ENCODE peak calls at places on chromosomes 12 and 14, in four cellular contexts. F is HepG2, V is K562, D is GM12878. P is an unnamed sample.

GRCh38 chr12:117680311-117680710 is 288.5 kb downstream of the KSR2 start:
- DNase-seq in D (no peak), V (no peak), F (no peak), P (no peak)

GRCh38 chr14:73795466-73795865 is 56.2 kb upstream of the PTGR2 start:
- DNase-seq in V (no peak), F (no peak), D (no peak), P (no peak)

GRCh38 chr12:120015313-120015712 is 26.3 kb downstream of the BICDL1 start:
- DNase-seq in V (no peak), F (no peak), D (peak; percentile 35), P (no peak)

GRCh38 chr14:74841230-74842207 is 34.4 kb downstream of the PROX2 start:
- DNase-seq in V (no peak), F (no peak), D (peak; percentile 77), P (no peak)

GRCh38 chr14:101188571-101188915 is 285.0 kb upstream of the RTL1 start:
- DNase-seq in V (no peak), F (no peak), D (no peak), P (no peak)

GRCh38 chr14:88346048-88346639 is 23.1 kb upstream of the KCNK10 start:
- DNase-seq in V (no peak), F (peak; percentile 71), D (no peak), P (no peak)

GRCh38 chr14:93090826-93091583 is 24.7 kb downstream of the ITPK1 start:
- DNase-seq in V (no peak), F (no peak), D (no peak), P (no peak)

GRCh38 chr12:75944097-75944904 is 87.3 kb downstream of the PHLDA1 start:
- DNase-seq in F (peak; percentile 97), D (peak; percentile 54), V (no peak), P (no peak)

GRCh38 chr12:2773199-2773875 is 21.4 kb upstream of the FKBP4 start:
- DNase-seq in D (no peak), V (no peak), F (no peak), P (no peak)

GRCh38 chr12:123937707-123938600 is 34.7 kb downstream of the CCDC92 start:
- DNase-seq in F (no peak), D (no peak), V (no peak), P (no peak)

GRCh38 chr12:49533331-49533730 is 5.5 kb upstream of the KCNH3 start:
- DNase-seq in V (no peak), F (no peak), D (no peak), P (no peak)

GRCh38 chr12:45215419-45216296 is at the start of gene ANO6:
- DNase-seq in V (peak; percentile 84), F (peak; percentile 85), D (peak; percentile 76), P (peak; percentile 84)

GRCh38 chr14:35515916-35516315 is 18.0 kb upstream of the INSM2 start:
- DNase-seq in F (no peak), V (no peak), D (no peak), P (no peak)

GRCh38 chr12:98418357-98419075 is 96.9 kb upstream of the TMPO start:
- DNase-seq in D (no peak), F (no peak), V (peak; percentile 37), P (no peak)

GRCh38 chr14:70663707-70664179 is 22.0 kb downstream of the TTC9 start:
- DNase-seq in V (no peak), D (peak; percentile 90), F (no peak), P (no peak)

GRCh38 chr14:52175982-52176502 is 91.5 kb upstream of the PTGDR start:
- DNase-seq in D (peak; percentile 23), F (no peak), V (no peak), P (no peak)

GRCh38 chr14:101877766-101878165 is 86.6 kb upstream of the DYNC1H1 start:
- DNase-seq in D (no peak), F (no peak), V (no peak), P (no peak)

GRCh38 chr14:95979339-95980042 is 59.7 kb upstream of the C14orf132 start:
- DNase-seq in F (no peak), D (no peak), V (no peak), P (no peak)

GRCh38 chr12:67916266-67916970 is 72.8 kb upstream of the IFNG-AS1 start:
- DNase-seq in F (no peak), V (no peak), D (no peak), P (no peak)

GRCh38 chr12:12636641-12637040 is 25.0 kb downstream of the CREBL2 start:
- DNase-seq in D (no peak), F (no peak), V (no peak), P (no peak)

GRCh38 chr12:106280101-106280500 is 22.4 kb upstream of the TCP11L2 start:
- DNase-seq in D (no peak), V (no peak), F (no peak), P (no peak)

GRCh38 chr14:26866741-26867140 is 268.9 kb upstream of the NOVA1 start:
- DNase-seq in V (no peak), D (no peak), F (no peak), P (no peak)

GRCh38 chr12:120453977-120454376 is 7.7 kb downstream of the GATC start:
- DNase-seq in D (no peak), V (peak; percentile 46), F (peak; percentile 45), P (peak; percentile 53)

GRCh38 chr14:60164404-60164716 is 838 bp downstream of the DHRS7 start:
- DNase-seq in V (no peak), F (peak; percentile 57), D (peak; percentile 39), P (no peak)
- TF ChIP-seq FOXM1 in V (no peak), F (no peak), D (peak; percentile 56), P (no peak)

GRCh38 chr12:132711169-132711843 is 664 bp downstream of the PGAM5 start:
- DNase-seq in F (no peak), V (no peak), D (no peak), P (peak; percentile 36)
- TF ChIP-seq BHLHE40 in F (no peak), V (no peak), D (no peak), P (no peak)

GRCh38 chr14:85441909-85442643 is 87.9 kb upstream of the FLRT2 start:
- DNase-seq in D (no peak), F (no peak), V (no peak), P (no peak)

GRCh38 chr14:85438613-85439012 is 91.3 kb upstream of the FLRT2 start:
- DNase-seq in D (no peak), F (no peak), V (no peak), P (no peak)

GRCh38 chr14:85437143-85437542 is 92.8 kb upstream of the FLRT2 start:
- DNase-seq in V (no peak), D (no peak), F (peak; percentile 24), P (no peak)

GRCh38 chr14:85438001-85438400 is 91.9 kb upstream of the FLRT2 start:
- DNase-seq in F (no peak), V (no peak), D (no peak), P (no peak)

GRCh38 chr14:85439696-85440328 is 90.1 kb upstream of the FLRT2 start:
- DNase-seq in V (no peak), F (no peak), D (no peak), P (no peak)
- TF ChIP-seq FOXM1 in V (no peak), F (no peak), D (no peak), P (no peak)

GRCh38 chr12:94305293-94305957 is 154.2 kb downstream of the CEP83 start:
- DNase-seq in D (peak; percentile 67), F (peak; percentile 61), V (no peak), P (no peak)
- TF ChIP-seq BHLHE40 in D (no peak), F (peak; percentile 26), V (no peak), P (no peak)

GRCh38 chr14:24429395-24430142 is at the start of the genes CBLN3 and KHNYN:
- DNase-seq in V (peak; percentile 88), F (peak; percentile 94), D (no peak), P (peak; percentile 86)
- TF ChIP-seq FOXM1 in V (no peak), F (no peak), D (no peak), P (peak; percentile 62)

GRCh38 chr12:80443974-80444666 is at the start of gene PTPRQ:
- DNase-seq in D (no peak), F (no peak), V (no peak), P (no peak)
- TF ChIP-seq BHLHE40 in D (no peak), F (no peak), V (no peak), P (no peak)

DNA sequence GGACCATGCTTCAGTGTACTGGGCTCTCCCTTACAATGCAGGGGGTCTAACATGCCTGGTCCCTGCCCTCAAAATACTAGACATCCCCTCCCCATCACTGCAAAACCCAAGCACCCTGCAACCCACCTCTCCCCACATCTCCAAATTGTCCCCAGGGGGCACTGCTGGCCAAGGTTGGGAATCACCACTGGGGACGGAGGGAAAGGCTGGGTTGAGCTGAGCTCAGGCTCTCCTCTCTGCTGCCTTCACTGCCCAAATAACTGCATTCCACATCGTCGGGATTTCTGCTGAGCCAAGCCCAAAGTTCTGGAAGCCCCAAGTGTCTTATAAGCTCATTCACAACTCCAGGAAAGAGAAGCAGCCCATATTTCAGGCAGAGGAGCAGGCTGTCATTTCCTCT is 69.6 kb downstream of the NT5DC3 start:
- DNase-seq in F (peak; percentile 42), D (no peak), V (peak; percentile 32), P (peak; percentile 46)
- TF ChIP-seq FOXM1 in F (no peak), D (no peak), V (no peak), P (no peak)

GRCh38 chr14:72154645-72155378 is 222.6 kb downstream of the RGS6 start:
- DNase-seq in F (no peak), D (no peak), V (no peak), P (peak; percentile 10)
- TF ChIP-seq BHLHE40 in F (no peak), D (no peak), V (no peak), P (no peak)

DNA sequence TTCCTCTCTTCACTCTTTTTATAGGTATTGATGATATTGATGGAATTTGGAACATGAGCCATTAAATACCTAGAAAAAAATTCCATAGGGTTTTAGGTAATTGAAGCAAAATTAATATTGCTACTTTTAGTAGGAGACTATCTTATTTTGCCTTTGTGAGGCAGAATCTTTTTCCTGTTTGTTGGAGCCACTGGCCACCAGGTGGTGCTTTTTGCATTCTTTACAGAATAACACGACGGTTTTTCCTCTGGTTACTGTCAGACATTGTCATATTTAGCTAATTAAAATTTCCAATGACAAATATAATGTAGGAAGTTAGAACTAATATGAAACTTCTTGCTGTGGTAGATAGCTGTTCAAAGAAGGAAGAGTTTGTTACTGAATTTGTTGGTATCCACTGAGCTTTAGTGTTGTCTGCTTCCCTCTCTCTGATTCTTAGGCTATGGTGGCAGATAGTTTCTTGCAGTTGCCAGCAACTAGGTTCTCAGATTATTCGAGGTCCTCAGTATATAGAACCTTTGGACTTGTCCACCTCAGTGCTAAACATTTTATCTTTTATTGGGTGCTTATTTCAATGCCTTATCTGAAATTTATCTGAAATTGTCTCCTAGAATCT is 25.7 kb downstream of the RAB21 start:
- DNase-seq in F (peak; percentile 20), D (no peak), V (peak; percentile 27), P (peak; percentile 34)
- TF ChIP-seq FOXM1 in F (no peak), D (no peak), V (no peak), P (no peak)

P was measured in HEK293T.